ENCODE peak calls at places on chromosomes 1 and 21, in four cellular contexts. D is prostate gland, P is putamen, J is epithelial cell of esophagus. Z is an unnamed sample.

GRCh38 chr1:95388041-95388440 is 154.0 kb downstream of the RWDD3 start:
- DNase-seq in J (peak; percentile 2), D (no peak), P (no peak), Z (no peak)

GRCh38 chr1:222441006-222441620 is 106.8 kb downstream of the HHIPL2 start:
- DNase-seq in D (no peak), P (no peak), J (no peak), Z (no peak)

GRCh38 chr1:203281033-203281432 is 24.3 kb upstream of the BTG2 start:
- DNase-seq in D (no peak), J (peak; percentile 94), P (no peak), Z (no peak)

GRCh38 chr1:203581841-203582240 is 44.8 kb upstream of the ATP2B4 start:
- DNase-seq in P (no peak), D (no peak), J (no peak), Z (no peak)

GRCh38 chr1:147721711-147722110 is 38.7 kb downstream of the GJA5 start:
- DNase-seq in D (no peak), P (no peak), J (peak; percentile 98), Z (no peak)

GRCh38 chr1:3772027-3772714 is 378 bp upstream of the SMIM1 start:
- DNase-seq in D (peak; percentile 89), J (peak; percentile 83), P (no peak), Z (peak; percentile 56)

GRCh38 chr1:95386915-95387314 is 152.9 kb downstream of the RWDD3 start:
- DNase-seq in P (no peak), D (no peak), J (no peak), Z (no peak)

GRCh38 chr1:172496678-172497077 is 36.3 kb upstream of the SUCO start:
- DNase-seq in J (no peak), P (no peak), D (no peak), Z (no peak)

GRCh38 chr1:61318319-61319125 is 236.2 kb downstream of the NFIA start:
- DNase-seq in J (peak; percentile 88), P (no peak), D (no peak), Z (no peak)

GRCh38 chr1:41343790-41344679 is 17.2 kb upstream of the FOXO6 start:
- DNase-seq in P (no peak), D (no peak), J (peak; percentile 39), Z (no peak)

GRCh38 chr1:54312874-54313316 is 93.3 kb downstream of the SSBP3 start:
- DNase-seq in P (no peak), J (peak; percentile 34), D (no peak), Z (no peak)

GRCh38 chr1:149962039-149962647 is 25.5 kb upstream of the MTMR11 start:
- DNase-seq in J (peak; percentile 82), P (peak; percentile 79), D (peak; percentile 68), Z (peak; percentile 49)

GRCh38 chr1:239831577-239832355 is 259.9 kb upstream of the FMN2 start:
- DNase-seq in D (no peak), J (no peak), P (no peak), Z (no peak)

GRCh38 chr1:13797397-13797796 is 97.4 kb downstream of the PRDM2 start:
- DNase-seq in J (no peak), D (no peak), P (no peak), Z (no peak)

GRCh38 chr1:8815582-8816285 is 1.7 kb downstream of the RERE start:
- DNase-seq in D (no peak), J (peak; percentile 30), P (peak; percentile 86), Z (no peak)

GRCh38 chr1:8252266-8252951 is 65.5 kb upstream of the SLC45A1 start:
- DNase-seq in P (no peak), D (no peak), J (peak; percentile 40), Z (peak; percentile 31)

GRCh38 chr1:173285046-173285445 is 77.9 kb upstream of the TNFSF4 start:
- DNase-seq in J (no peak), P (no peak), D (no peak), Z (no peak)

GRCh38 chr21:45990741-45991605 is 9.4 kb downstream of the COL6A1 start:
- DNase-seq in D (no peak), J (no peak), P (no peak), Z (no peak)

GRCh38 chr21:25563399-25564116 is 43.7 kb downstream of the MRPL39 start:
- DNase-seq in D (no peak), P (no peak), J (no peak), Z (no peak)

GRCh38 chr1:185318431-185319151 is 1.5 kb upstream of the IVNS1ABP start:
- DNase-seq in P (no peak), J (no peak), D (no peak), Z (no peak)

GRCh38 chr1:181043025-181043880 is 9.5 kb downstream of the MR1 start:
- DNase-seq in D (no peak), P (no peak), J (peak; percentile 76), Z (no peak)

GRCh38 chr1:58782308-58783089 is 1.3 kb downstream of the JUN start:
- DNase-seq in P (peak; percentile 47), D (peak; percentile 49), J (peak; percentile 34), Z (no peak)

GRCh38 chr1:53725238-53725689 is 13.7 kb downstream of the GLIS1 start:
- DNase-seq in J (no peak), P (no peak), D (no peak), Z (no peak)

GRCh38 chr1:21216835-21217811 is 40.4 kb upstream of the EIF4G3 start:
- DNase-seq in D (peak; percentile 23), P (no peak), J (peak; percentile 63), Z (peak; percentile 2)

GRCh38 chr21:46412521-46413364 is 45.9 kb upstream of the DIP2A start:
- DNase-seq in D (no peak), J (no peak), P (no peak), Z (no peak)

GRCh38 chr1:119815361-119815760 is 4.1 kb upstream of the REG4 start:
- DNase-seq in P (no peak), D (no peak), J (peak; percentile 32), Z (no peak)